ENCODE peak calls at places on chromosomes 12 and 14, in ten cellular contexts. One of them, this sample, is unnamed.

GRCh38 chr12:68011882-68012207 is 22.6 kb downstream of the IFNG-AS1 start:
- DNase-seq in foreskin melanocyte: no peak
- DNase-seq in stimulated activated CD8-positive, alpha-beta memory T cell treated with anti-CD3 and anti-CD28 coated beads, Interleukin-15, amount 100 ng/mL, for 1 hour: no peak
- DNase-seq in NCI-H1092: no peak
- DNase-seq in MCF 10A: no peak
- DNase-seq in Karpas-422: no peak
- DNase-seq in EL: no peak
- DNase-seq in Peyer's patch: no peak
- DNase-seq in H9: no peak
- DNase-seq in DMS79 treated with DMSO at 0.1 percent for 48 hours: no peak
- DNase-seq in this sample: no peak

GRCh38 chr12:65313704-65314317 is 35.3 kb downstream of the MSRB3 start:
- DNase-seq in DMS79 treated with DMSO at 0.1 percent for 48 hours: no peak
- DNase-seq in Karpas-422: peak
- DNase-seq in EL: peak
- DNase-seq in NCI-H1092: no peak
- DNase-seq in H9: no peak
- DNase-seq in MCF 10A: peak
- DNase-seq in foreskin melanocyte: no peak
- DNase-seq in stimulated activated CD8-positive, alpha-beta memory T cell treated with anti-CD3 and anti-CD28 coated beads, Interleukin-15, amount 100 ng/mL, for 1 hour: no peak
- DNase-seq in Peyer's patch: no peak
- DNase-seq in this sample: no peak

GRCh38 chr14:91867316-91867988 is at the start of gene TC2N:
- DNase-seq in NCI-H1092: no peak
- DNase-seq in H9: no peak
- DNase-seq in Karpas-422: no peak
- DNase-seq in EL: no peak
- DNase-seq in MCF 10A: no peak
- DNase-seq in DMS79 treated with DMSO at 0.1 percent for 48 hours: peak
- DNase-seq in foreskin melanocyte: no peak
- DNase-seq in stimulated activated CD8-positive, alpha-beta memory T cell treated with anti-CD3 and anti-CD28 coated beads, Interleukin-15, amount 100 ng/mL, for 1 hour: peak
- DNase-seq in Peyer's patch: peak
- DNase-seq in this sample: no peak

GRCh38 chr12:1972856-1973317 is 31.4 kb downstream of the DCP1B start:
- DNase-seq in MCF 10A: no peak
- DNase-seq in foreskin melanocyte: no peak
- DNase-seq in NCI-H1092: no peak
- DNase-seq in Karpas-422: no peak
- DNase-seq in stimulated activated CD8-positive, alpha-beta memory T cell treated with anti-CD3 and anti-CD28 coated beads, Interleukin-15, amount 100 ng/mL, for 1 hour: no peak
- DNase-seq in DMS79 treated with DMSO at 0.1 percent for 48 hours: no peak
- DNase-seq in H9: no peak
- DNase-seq in Peyer's patch: no peak
- DNase-seq in EL: peak
- DNase-seq in this sample: no peak

GRCh38 chr12:49984476-49984890 is 11.7 kb downstream of the AQP6 start:
- DNase-seq in NCI-H1092: no peak
- DNase-seq in DMS79 treated with DMSO at 0.1 percent for 48 hours: peak
- DNase-seq in MCF 10A: no peak
- DNase-seq in foreskin melanocyte: no peak
- DNase-seq in Karpas-422: no peak
- DNase-seq in EL: no peak
- DNase-seq in stimulated activated CD8-positive, alpha-beta memory T cell treated with anti-CD3 and anti-CD28 coated beads, Interleukin-15, amount 100 ng/mL, for 1 hour: no peak
- DNase-seq in Peyer's patch: no peak
- DNase-seq in H9: no peak
- DNase-seq in this sample: no peak

GRCh38 chr12:128524439-128524838 is 257.5 kb downstream of the TMEM132C start:
- DNase-seq in EL: no peak
- DNase-seq in foreskin melanocyte: no peak
- DNase-seq in MCF 10A: no peak
- DNase-seq in Peyer's patch: no peak
- DNase-seq in Karpas-422: no peak
- DNase-seq in H9: no peak
- DNase-seq in NCI-H1092: no peak
- DNase-seq in stimulated activated CD8-positive, alpha-beta memory T cell treated with anti-CD3 and anti-CD28 coated beads, Interleukin-15, amount 100 ng/mL, for 1 hour: no peak
- DNase-seq in DMS79 treated with DMSO at 0.1 percent for 48 hours: no peak
- DNase-seq in this sample: no peak

GRCh38 chr12:105334001-105334400 is 3.5 kb downstream of the C12orf75 start:
- DNase-seq in foreskin melanocyte: no peak
- DNase-seq in Karpas-422: no peak
- DNase-seq in NCI-H1092: no peak
- DNase-seq in stimulated activated CD8-positive, alpha-beta memory T cell treated with anti-CD3 and anti-CD28 coated beads, Interleukin-15, amount 100 ng/mL, for 1 hour: no peak
- DNase-seq in MCF 10A: no peak
- DNase-seq in DMS79 treated with DMSO at 0.1 percent for 48 hours: peak
- DNase-seq in EL: peak
- DNase-seq in H9: no peak
- DNase-seq in Peyer's patch: no peak
- DNase-seq in this sample: no peak

GRCh38 chr12:40672650-40673319 is 19.5 kb upstream of the CNTN1 start:
- DNase-seq in DMS79 treated with DMSO at 0.1 percent for 48 hours: no peak
- DNase-seq in Peyer's patch: no peak
- DNase-seq in stimulated activated CD8-positive, alpha-beta memory T cell treated with anti-CD3 and anti-CD28 coated beads, Interleukin-15, amount 100 ng/mL, for 1 hour: no peak
- DNase-seq in foreskin melanocyte: peak
- DNase-seq in EL: no peak
- DNase-seq in NCI-H1092: no peak
- DNase-seq in MCF 10A: no peak
- DNase-seq in H9: no peak
- DNase-seq in Karpas-422: no peak
- DNase-seq in this sample: no peak

GRCh38 chr14:50047274-50047676 is 69.1 kb downstream of the VCPKMT start:
- DNase-seq in H9: no peak
- DNase-seq in stimulated activated CD8-positive, alpha-beta memory T cell treated with anti-CD3 and anti-CD28 coated beads, Interleukin-15, amount 100 ng/mL, for 1 hour: no peak
- DNase-seq in MCF 10A: no peak
- DNase-seq in Peyer's patch: peak
- DNase-seq in DMS79 treated with DMSO at 0.1 percent for 48 hours: no peak
- DNase-seq in NCI-H1092: no peak
- DNase-seq in EL: no peak
- DNase-seq in foreskin melanocyte: no peak
- DNase-seq in Karpas-422: peak
- DNase-seq in this sample: no peak

GRCh38 chr12:116435984-116436383 is 123.2 kb upstream of the MAP1LC3B2 start:
- DNase-seq in NCI-H1092: no peak
- DNase-seq in foreskin melanocyte: no peak
- DNase-seq in EL: no peak
- DNase-seq in Karpas-422: no peak
- DNase-seq in Peyer's patch: no peak
- DNase-seq in stimulated activated CD8-positive, alpha-beta memory T cell treated with anti-CD3 and anti-CD28 coated beads, Interleukin-15, amount 100 ng/mL, for 1 hour: no peak
- DNase-seq in MCF 10A: no peak
- DNase-seq in H9: no peak
- DNase-seq in DMS79 treated with DMSO at 0.1 percent for 48 hours: no peak
- DNase-seq in this sample: no peak